ENCODE peak calls at places on chromosomes 12 and 14, in four cellular contexts. One of them, this sample, is unnamed.

GRCh38 chr12:88111074-88111652 is 30.7 kb downstream of the CEP290 start:
- DNase-seq in cardiac fibroblast: peak; percentile 75
- DNase-seq in MCF 10A: peak; percentile 58
- DNase-seq in NB4: peak; percentile 46
- DNase-seq in this sample: no peak

GRCh38 chr12:24931666-24932405 is 17.1 kb downstream of the BCAT1 start:
- DNase-seq in cardiac fibroblast: peak; percentile 89
- DNase-seq in NB4: peak; percentile 95
- DNase-seq in MCF 10A: no peak
- DNase-seq in this sample: peak; percentile 62

GRCh38 chr14:104461676-104462443 is 117.7 kb upstream of the C14orf180 start:
- DNase-seq in MCF 10A: no peak
- DNase-seq in NB4: no peak
- DNase-seq in cardiac fibroblast: no peak
- DNase-seq in this sample: no peak

GRCh38 chr12:126588586-126589249 is 1523.5 kb downstream of the AACS start:
- DNase-seq in MCF 10A: no peak
- DNase-seq in cardiac fibroblast: peak; percentile 24
- DNase-seq in NB4: no peak
- DNase-seq in this sample: no peak

GRCh38 chr12:169528-170360 is 44.2 kb downstream of the SLC6A12 start:
- DNase-seq in NB4: no peak
- DNase-seq in cardiac fibroblast: no peak
- DNase-seq in MCF 10A: no peak
- DNase-seq in this sample: no peak

GRCh38 chr14:33679461-33680225 is 271.2 kb downstream of the EGLN3 start:
- DNase-seq in cardiac fibroblast: peak; percentile 72
- DNase-seq in MCF 10A: peak; percentile 11
- DNase-seq in NB4: no peak
- DNase-seq in this sample: no peak

GRCh38 chr12:55720894-55721444 is 776 bp downstream of the RDH5 start:
- DNase-seq in MCF 10A: peak; percentile 87
- DNase-seq in cardiac fibroblast: peak; percentile 95
- DNase-seq in NB4: peak; percentile 93
- DNase-seq in this sample: no peak

GRCh38 chr12:34286934-34287333 is 264.6 kb downstream of the ALG10 start:
- DNase-seq in MCF 10A: no peak
- DNase-seq in cardiac fibroblast: no peak
- DNase-seq in NB4: no peak
- DNase-seq in this sample: no peak

DNA sequence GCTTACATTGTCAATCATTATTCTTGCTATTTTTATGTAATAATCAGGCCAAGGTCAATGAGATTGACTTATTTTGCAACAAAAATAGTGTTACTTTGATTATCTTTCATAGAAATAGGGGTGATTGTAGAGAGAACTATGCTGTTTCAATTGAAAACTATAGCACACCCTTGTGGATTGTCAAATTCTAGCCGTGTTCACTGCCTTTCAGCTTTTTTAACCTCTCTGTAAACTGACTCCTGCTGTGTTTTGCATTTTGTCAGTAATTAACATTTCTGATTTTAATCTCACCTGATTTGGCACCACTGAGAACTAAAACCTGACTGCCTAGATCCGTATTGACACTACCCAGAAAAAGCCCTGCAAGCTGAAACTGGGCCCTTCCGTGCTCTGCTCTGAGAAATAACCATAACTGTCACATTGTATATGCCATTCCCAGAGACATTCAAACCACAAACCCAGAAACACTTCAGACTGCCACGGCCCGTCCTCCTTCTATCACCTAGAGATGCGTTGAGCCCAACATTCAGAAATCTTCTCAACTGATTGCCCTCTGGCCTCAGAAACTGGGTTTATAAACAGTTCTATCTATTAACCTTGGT is 26.6 kb upstream of the ETV6 start:
- DNase-seq in NB4: no peak
- DNase-seq in MCF 10A: no peak
- DNase-seq in cardiac fibroblast: no peak
- DNase-seq in this sample: no peak
- TF ChIP-seq CTCF in NB4: no peak
- TF ChIP-seq CTCF in MCF 10A: no peak
- TF ChIP-seq CTCF in cardiac fibroblast: peak; percentile 13
- TF ChIP-seq CTCF in this sample: peak; percentile 17

GRCh38 chr12:21296751-21297406 is 37.8 kb downstream of the SLCO1A2 start:
- DNase-seq in MCF 10A: peak; percentile 26
- DNase-seq in cardiac fibroblast: peak; percentile 44
- DNase-seq in NB4: peak; percentile 47
- DNase-seq in this sample: no peak
- TF ChIP-seq CTCF in MCF 10A: peak; percentile 49
- TF ChIP-seq CTCF in cardiac fibroblast: peak; percentile 79
- TF ChIP-seq CTCF in NB4: peak; percentile 99
- TF ChIP-seq CTCF in this sample: peak; percentile 56

GRCh38 chr12:53302903-53303302 is 3.4 kb downstream of the MYG1 start:
- DNase-seq in cardiac fibroblast: no peak
- DNase-seq in NB4: no peak
- DNase-seq in MCF 10A: no peak
- DNase-seq in this sample: no peak

GRCh38 chr12:53298154-53298553 is 1.3 kb upstream of the MYG1 start:
- DNase-seq in MCF 10A: no peak
- DNase-seq in NB4: peak; percentile 41
- DNase-seq in cardiac fibroblast: peak; percentile 92
- DNase-seq in this sample: no peak

GRCh38 chr12:53299101-53299453 is 418 bp upstream of the MYG1 start:
- DNase-seq in MCF 10A: peak; percentile 70
- DNase-seq in NB4: peak; percentile 92
- DNase-seq in cardiac fibroblast: peak; percentile 91
- DNase-seq in this sample: no peak

GRCh38 chr12:53300187-53300586 is 692 bp downstream of the MYG1 start:
- DNase-seq in MCF 10A: no peak
- DNase-seq in NB4: peak; percentile 35
- DNase-seq in cardiac fibroblast: peak; percentile 69
- DNase-seq in this sample: no peak

GRCh38 chr12:53299454-53300180 is at the start of gene MYG1:
- DNase-seq in MCF 10A: peak; percentile 80
- DNase-seq in NB4: peak; percentile 95
- DNase-seq in cardiac fibroblast: peak; percentile 88
- DNase-seq in this sample: no peak
- TF ChIP-seq CTCF in MCF 10A: no peak
- TF ChIP-seq CTCF in NB4: no peak
- TF ChIP-seq CTCF in cardiac fibroblast: peak; percentile 20
- TF ChIP-seq CTCF in this sample: peak; percentile 27

GRCh38 chr12:124369901-124370378 is 75.0 kb downstream of the RFLNA start:
- DNase-seq in NB4: no peak
- DNase-seq in cardiac fibroblast: no peak
- DNase-seq in MCF 10A: no peak
- DNase-seq in this sample: no peak

GRCh38 chr12:124370851-124371250 is 76.0 kb downstream of the RFLNA start:
- DNase-seq in MCF 10A: no peak
- DNase-seq in cardiac fibroblast: no peak
- DNase-seq in NB4: no peak
- DNase-seq in this sample: no peak

GRCh38 chr12:124369055-124369900 is 74.4 kb downstream of the RFLNA start:
- DNase-seq in MCF 10A: peak; percentile 96
- DNase-seq in NB4: no peak
- DNase-seq in cardiac fibroblast: peak; percentile 95
- DNase-seq in this sample: no peak

GRCh38 chr12:124370384-124370783 is 75.5 kb downstream of the RFLNA start:
- DNase-seq in MCF 10A: no peak
- DNase-seq in NB4: no peak
- DNase-seq in cardiac fibroblast: no peak
- DNase-seq in this sample: no peak

GRCh38 chr12:124368421-124369032 is 73.6 kb downstream of the RFLNA start:
- DNase-seq in NB4: no peak
- DNase-seq in MCF 10A: no peak
- DNase-seq in cardiac fibroblast: no peak
- DNase-seq in this sample: no peak
- TF ChIP-seq CTCF in NB4: peak; percentile 26
- TF ChIP-seq CTCF in MCF 10A: no peak
- TF ChIP-seq CTCF in cardiac fibroblast: no peak
- TF ChIP-seq CTCF in this sample: no peak

GRCh38 chr14:31785574-31785973 is 224.4 kb downstream of the NUBPL start:
- DNase-seq in cardiac fibroblast: no peak
- DNase-seq in MCF 10A: peak; percentile 8
- DNase-seq in NB4: no peak
- DNase-seq in this sample: no peak

GRCh38 chr14:31792726-31793125 is 231.5 kb downstream of the NUBPL start:
- DNase-seq in MCF 10A: no peak
- DNase-seq in NB4: no peak
- DNase-seq in cardiac fibroblast: no peak
- DNase-seq in this sample: no peak

GRCh38 chr14:31788340-31788739 is 227.1 kb downstream of the NUBPL start:
- DNase-seq in NB4: peak; percentile 2
- DNase-seq in MCF 10A: no peak
- DNase-seq in cardiac fibroblast: no peak
- DNase-seq in this sample: no peak

GRCh38 chr14:31781578-31781977 is 220.4 kb downstream of the NUBPL start:
- DNase-seq in NB4: peak; percentile 8
- DNase-seq in cardiac fibroblast: peak; percentile 25
- DNase-seq in MCF 10A: peak; percentile 14
- DNase-seq in this sample: no peak

GRCh38 chr14:31787377-31787776 is 226.2 kb downstream of the NUBPL start:
- DNase-seq in NB4: peak; percentile 25
- DNase-seq in MCF 10A: peak; percentile 38
- DNase-seq in cardiac fibroblast: peak; percentile 46
- DNase-seq in this sample: no peak
- TF ChIP-seq CTCF in NB4: no peak
- TF ChIP-seq CTCF in MCF 10A: peak; percentile 15
- TF ChIP-seq CTCF in cardiac fibroblast: peak; percentile 24
- TF ChIP-seq CTCF in this sample: no peak

DNA sequence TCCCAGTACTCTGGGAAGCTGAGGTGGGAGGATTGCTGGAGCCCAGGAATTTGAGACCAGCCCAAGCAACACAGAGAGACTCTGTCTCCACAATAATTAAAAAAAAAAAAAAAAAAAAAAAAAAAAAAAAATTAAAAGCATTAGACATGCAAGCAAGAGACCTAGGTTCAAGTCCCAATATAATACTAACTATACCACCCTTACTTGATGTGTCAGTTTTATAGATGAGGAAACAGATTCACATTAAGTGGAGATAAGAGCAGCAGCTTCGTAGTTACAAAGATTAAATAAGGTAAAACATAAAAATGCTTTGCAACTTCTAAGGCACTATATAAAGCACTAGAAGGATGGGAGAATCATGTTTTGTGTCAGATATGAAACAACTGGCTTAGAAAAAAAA is 9.1 kb downstream of the PPTC7 start:
- DNase-seq in cardiac fibroblast: no peak
- DNase-seq in MCF 10A: no peak
- DNase-seq in NB4: no peak
- DNase-seq in this sample: no peak
- TF ChIP-seq CTCF in cardiac fibroblast: no peak
- TF ChIP-seq CTCF in MCF 10A: no peak
- TF ChIP-seq CTCF in NB4: no peak
- TF ChIP-seq CTCF in this sample: no peak

DNA sequence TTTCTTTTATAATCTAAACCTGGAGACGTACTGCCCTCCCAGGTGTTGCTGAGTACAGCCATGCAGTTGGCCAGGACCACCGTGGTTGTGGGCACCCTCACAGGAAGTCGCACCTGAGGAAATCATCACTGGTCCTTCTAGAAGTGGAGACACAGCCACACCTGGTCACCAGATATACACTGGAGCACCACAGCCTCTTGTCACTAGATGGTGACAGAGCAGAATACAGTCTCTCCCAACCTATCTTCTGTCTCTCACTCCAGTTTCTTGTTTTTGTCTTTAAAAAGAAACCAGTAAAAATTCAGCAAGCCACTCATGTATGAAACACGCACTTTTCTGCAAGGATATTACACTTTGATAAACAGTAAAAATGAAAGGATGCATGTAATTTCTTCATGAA is 43.1 kb upstream of the GPHB5 start:
- DNase-seq in MCF 10A: no peak
- DNase-seq in NB4: no peak
- DNase-seq in cardiac fibroblast: no peak
- DNase-seq in this sample: no peak
- TF ChIP-seq CTCF in MCF 10A: no peak
- TF ChIP-seq CTCF in NB4: no peak
- TF ChIP-seq CTCF in cardiac fibroblast: no peak
- TF ChIP-seq CTCF in this sample: no peak

GRCh38 chr14:106436310-106436905 is 910.0 kb downstream of the TMEM121 start:
- DNase-seq in NB4: peak; percentile 42
- DNase-seq in cardiac fibroblast: peak; percentile 14
- DNase-seq in MCF 10A: peak; percentile 86
- DNase-seq in this sample: no peak
- TF ChIP-seq CTCF in NB4: no peak
- TF ChIP-seq CTCF in cardiac fibroblast: peak; percentile 27
- TF ChIP-seq CTCF in MCF 10A: peak; percentile 38
- TF ChIP-seq CTCF in this sample: no peak

GRCh38 chr12:132243596-132244289 is 85.6 kb downstream of the GALNT9 start:
- DNase-seq in MCF 10A: no peak
- DNase-seq in NB4: peak; percentile 44
- DNase-seq in cardiac fibroblast: no peak
- DNase-seq in this sample: no peak
- TF ChIP-seq CTCF in MCF 10A: no peak
- TF ChIP-seq CTCF in NB4: no peak
- TF ChIP-seq CTCF in cardiac fibroblast: no peak
- TF ChIP-seq CTCF in this sample: no peak

GRCh38 chr12:107894589-107894988 is 120.1 kb downstream of the ASCL4 start:
- DNase-seq in NB4: no peak
- DNase-seq in cardiac fibroblast: no peak
- DNase-seq in MCF 10A: no peak
- DNase-seq in this sample: peak; percentile 26

GRCh38 chr12:107903377-107904061 is 129.0 kb downstream of the ASCL4 start:
- DNase-seq in cardiac fibroblast: peak; percentile 3
- DNase-seq in MCF 10A: no peak
- DNase-seq in NB4: peak; percentile 85
- DNase-seq in this sample: no peak

GRCh38 chr12:107895966-107896365 is 121.5 kb downstream of the ASCL4 start:
- DNase-seq in MCF 10A: no peak
- DNase-seq in cardiac fibroblast: no peak
- DNase-seq in NB4: no peak
- DNase-seq in this sample: no peak

DNA sequence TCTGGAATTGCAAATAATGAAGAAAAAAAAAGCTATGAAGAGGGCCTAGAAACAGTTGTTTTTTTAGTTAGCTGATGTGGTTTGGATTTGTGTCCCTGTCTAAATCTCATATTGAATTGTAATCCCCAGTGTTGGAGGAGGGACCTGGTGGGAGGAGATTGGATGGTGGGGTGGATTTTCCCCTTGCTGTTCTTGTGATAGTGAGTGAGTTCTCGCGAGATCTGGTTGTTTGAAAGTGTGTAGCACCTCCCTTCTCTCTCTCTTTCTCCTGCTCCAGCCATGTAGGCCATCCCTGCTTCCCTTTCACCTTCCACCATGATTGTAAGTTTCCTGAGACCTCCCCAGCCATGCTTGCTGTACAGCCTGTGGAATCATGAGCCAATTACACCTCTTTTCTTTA is 126.1 kb downstream of the ASCL4 start:
- DNase-seq in MCF 10A: no peak
- DNase-seq in cardiac fibroblast: no peak
- DNase-seq in NB4: no peak
- DNase-seq in this sample: no peak
- TF ChIP-seq CTCF in MCF 10A: no peak
- TF ChIP-seq CTCF in cardiac fibroblast: no peak
- TF ChIP-seq CTCF in NB4: no peak
- TF ChIP-seq CTCF in this sample: no peak

This sample was measured in esophagus muscularis mucosa.